ENCODE peak calls at places on chromosomes 3 and 15, in seven cellular contexts. One of them, this sample, is unnamed.

GRCh38 chr3:16461463-16462245 is 51.8 kb downstream of the RFTN1 start:
- DNase-seq in AG09309: no peak
- DNase-seq in brain microvascular endothelial cell: no peak
- DNase-seq in fibroblast of lung: no peak
- DNase-seq in neural crest cell: no peak
- DNase-seq in Calu3: no peak
- DNase-seq in activated B cell treated with CpG ODN at 0.5 μM for 24 hours: no peak
- DNase-seq in this sample: no peak

GRCh38 chr3:13614607-13615006 is 65.7 kb downstream of the FBLN2 start:
- DNase-seq in AG09309: no peak
- DNase-seq in brain microvascular endothelial cell: no peak
- DNase-seq in fibroblast of lung: no peak
- DNase-seq in neural crest cell: no peak
- DNase-seq in Calu3: no peak
- DNase-seq in activated B cell treated with CpG ODN at 0.5 μM for 24 hours: no peak
- DNase-seq in this sample: no peak

GRCh38 chr3:177441813-177442646 is 244.7 kb upstream of the TBL1XR1 start:
- DNase-seq in neural crest cell: no peak
- DNase-seq in activated B cell treated with CpG ODN at 0.5 μM for 24 hours: peak
- DNase-seq in Calu3: no peak
- DNase-seq in brain microvascular endothelial cell: no peak
- DNase-seq in AG09309: no peak
- DNase-seq in fibroblast of lung: peak
- DNase-seq in this sample: no peak

GRCh38 chr3:43102773-43103480 is 3.0 kb downstream of the POMGNT2 start:
- DNase-seq in fibroblast of lung: no peak
- DNase-seq in activated B cell treated with CpG ODN at 0.5 μM for 24 hours: no peak
- DNase-seq in Calu3: no peak
- DNase-seq in AG09309: no peak
- DNase-seq in neural crest cell: no peak
- DNase-seq in brain microvascular endothelial cell: no peak
- DNase-seq in this sample: no peak

GRCh38 chr15:29822100-29822684 is at the start of gene TJP1:
- DNase-seq in fibroblast of lung: peak
- DNase-seq in activated B cell treated with CpG ODN at 0.5 μM for 24 hours: no peak
- DNase-seq in neural crest cell: peak
- DNase-seq in brain microvascular endothelial cell: peak
- DNase-seq in AG09309: no peak
- DNase-seq in Calu3: peak
- DNase-seq in this sample: peak

GRCh38 chr3:71393093-71393492 is 190.4 kb downstream of the FOXP1 start:
- DNase-seq in neural crest cell: no peak
- DNase-seq in fibroblast of lung: no peak
- DNase-seq in brain microvascular endothelial cell: no peak
- DNase-seq in AG09309: no peak
- DNase-seq in Calu3: no peak
- DNase-seq in activated B cell treated with CpG ODN at 0.5 μM for 24 hours: no peak
- DNase-seq in this sample: no peak

GRCh38 chr15:91885714-91886265 is 32.3 kb downstream of the SLCO3A1 start:
- DNase-seq in fibroblast of lung: no peak
- DNase-seq in neural crest cell: no peak
- DNase-seq in AG09309: no peak
- DNase-seq in brain microvascular endothelial cell: no peak
- DNase-seq in activated B cell treated with CpG ODN at 0.5 μM for 24 hours: no peak
- DNase-seq in Calu3: peak
- DNase-seq in this sample: no peak

GRCh38 chr15:90400005-90400758 is 12.1 kb downstream of the IQGAP1 start:
- DNase-seq in brain microvascular endothelial cell: no peak
- DNase-seq in AG09309: no peak
- DNase-seq in neural crest cell: no peak
- DNase-seq in activated B cell treated with CpG ODN at 0.5 μM for 24 hours: no peak
- DNase-seq in fibroblast of lung: no peak
- DNase-seq in Calu3: no peak
- DNase-seq in this sample: no peak

GRCh38 chr15:82621970-82622369 is 25.2 kb downstream of the CPEB1 start:
- DNase-seq in Calu3: no peak
- DNase-seq in neural crest cell: no peak
- DNase-seq in AG09309: no peak
- DNase-seq in brain microvascular endothelial cell: no peak
- DNase-seq in fibroblast of lung: no peak
- DNase-seq in activated B cell treated with CpG ODN at 0.5 μM for 24 hours: no peak
- DNase-seq in this sample: no peak

GRCh38 chr3:70312336-70312735 is at the start of gene MDFIC2:
- DNase-seq in fibroblast of lung: no peak
- DNase-seq in Calu3: no peak
- DNase-seq in brain microvascular endothelial cell: no peak
- DNase-seq in activated B cell treated with CpG ODN at 0.5 μM for 24 hours: no peak
- DNase-seq in neural crest cell: no peak
- DNase-seq in AG09309: no peak
- DNase-seq in this sample: no peak

GRCh38 chr3:16476636-16477035 is 36.9 kb downstream of the RFTN1 start:
- DNase-seq in AG09309: peak
- DNase-seq in brain microvascular endothelial cell: peak
- DNase-seq in activated B cell treated with CpG ODN at 0.5 μM for 24 hours: no peak
- DNase-seq in fibroblast of lung: peak
- DNase-seq in Calu3: no peak
- DNase-seq in neural crest cell: no peak
- DNase-seq in this sample: no peak

GRCh38 chr3:52983336-52983807 is 62.5 kb downstream of the SFMBT1 start:
- DNase-seq in fibroblast of lung: no peak
- DNase-seq in AG09309: no peak
- DNase-seq in neural crest cell: no peak
- DNase-seq in activated B cell treated with CpG ODN at 0.5 μM for 24 hours: no peak
- DNase-seq in Calu3: no peak
- DNase-seq in brain microvascular endothelial cell: no peak
- DNase-seq in this sample: no peak

GRCh38 chr15:91148243-91148642 is 48.2 kb downstream of the SV2B start:
- DNase-seq in neural crest cell: no peak
- DNase-seq in activated B cell treated with CpG ODN at 0.5 μM for 24 hours: no peak
- DNase-seq in brain microvascular endothelial cell: no peak
- DNase-seq in Calu3: no peak
- DNase-seq in fibroblast of lung: no peak
- DNase-seq in AG09309: no peak
- DNase-seq in this sample: no peak

GRCh38 chr3:197490098-197490497 is 65.7 kb downstream of the BDH1 start:
- DNase-seq in AG09309: no peak
- DNase-seq in brain microvascular endothelial cell: peak
- DNase-seq in fibroblast of lung: peak
- DNase-seq in neural crest cell: no peak
- DNase-seq in Calu3: peak
- DNase-seq in activated B cell treated with CpG ODN at 0.5 μM for 24 hours: no peak
- DNase-seq in this sample: no peak

GRCh38 chr15:36362508-36362907 is 216.9 kb upstream of the CDIN1 start:
- DNase-seq in activated B cell treated with CpG ODN at 0.5 μM for 24 hours: no peak
- DNase-seq in fibroblast of lung: no peak
- DNase-seq in AG09309: no peak
- DNase-seq in brain microvascular endothelial cell: peak
- DNase-seq in neural crest cell: no peak
- DNase-seq in Calu3: no peak
- DNase-seq in this sample: no peak

GRCh38 chr3:126159476-126159875 is 20.9 kb downstream of the ALDH1L1 start:
- DNase-seq in AG09309: no peak
- DNase-seq in Calu3: no peak
- DNase-seq in activated B cell treated with CpG ODN at 0.5 μM for 24 hours: no peak
- DNase-seq in brain microvascular endothelial cell: no peak
- DNase-seq in fibroblast of lung: no peak
- DNase-seq in neural crest cell: no peak
- DNase-seq in this sample: no peak

GRCh38 chr3:160564205-160564922 is 1.0 kb downstream of the KPNA4 start:
- DNase-seq in activated B cell treated with CpG ODN at 0.5 μM for 24 hours: no peak
- DNase-seq in AG09309: no peak
- DNase-seq in brain microvascular endothelial cell: no peak
- DNase-seq in Calu3: peak
- DNase-seq in fibroblast of lung: peak
- DNase-seq in neural crest cell: peak
- DNase-seq in this sample: no peak

GRCh38 chr15:56428821-56429458 is 36.0 kb downstream of the MNS1 start:
- DNase-seq in neural crest cell: no peak
- DNase-seq in fibroblast of lung: peak
- DNase-seq in AG09309: peak
- DNase-seq in activated B cell treated with CpG ODN at 0.5 μM for 24 hours: no peak
- DNase-seq in brain microvascular endothelial cell: no peak
- DNase-seq in Calu3: no peak
- DNase-seq in this sample: no peak

GRCh38 chr15:40845036-40845435 is 1.2 kb downstream of the SPINT1 start:
- DNase-seq in AG09309: no peak
- DNase-seq in Calu3: no peak
- DNase-seq in activated B cell treated with CpG ODN at 0.5 μM for 24 hours: no peak
- DNase-seq in fibroblast of lung: no peak
- DNase-seq in neural crest cell: no peak
- DNase-seq in brain microvascular endothelial cell: no peak
- DNase-seq in this sample: no peak

GRCh38 chr3:101500208-101500607 is 12.8 kb downstream of the SENP7 start:
- DNase-seq in fibroblast of lung: no peak
- DNase-seq in neural crest cell: no peak
- DNase-seq in brain microvascular endothelial cell: no peak
- DNase-seq in Calu3: no peak
- DNase-seq in activated B cell treated with CpG ODN at 0.5 μM for 24 hours: no peak
- DNase-seq in AG09309: no peak
- DNase-seq in this sample: no peak

GRCh38 chr3:101497803-101498202 is 15.2 kb downstream of the SENP7 start:
- DNase-seq in neural crest cell: no peak
- DNase-seq in brain microvascular endothelial cell: no peak
- DNase-seq in AG09309: no peak
- DNase-seq in Calu3: no peak
- DNase-seq in activated B cell treated with CpG ODN at 0.5 μM for 24 hours: no peak
- DNase-seq in fibroblast of lung: no peak
- DNase-seq in this sample: no peak

GRCh38 chr3:101495552-101495951 is 17.5 kb downstream of the SENP7 start:
- DNase-seq in fibroblast of lung: no peak
- DNase-seq in activated B cell treated with CpG ODN at 0.5 μM for 24 hours: no peak
- DNase-seq in AG09309: no peak
- DNase-seq in brain microvascular endothelial cell: no peak
- DNase-seq in neural crest cell: no peak
- DNase-seq in Calu3: no peak
- DNase-seq in this sample: no peak
- TF ChIP-seq CTCF in fibroblast of lung: no peak
- TF ChIP-seq CTCF in activated B cell treated with CpG ODN at 0.5 μM for 24 hours: no peak
- TF ChIP-seq CTCF in AG09309: peak
- TF ChIP-seq CTCF in brain microvascular endothelial cell: peak
- TF ChIP-seq CTCF in neural crest cell: no peak
- TF ChIP-seq CTCF in Calu3: no peak
- TF ChIP-seq CTCF in this sample: no peak

GRCh38 chr15:43524254-43524847 is 6.9 kb downstream of the MAP1A start:
- DNase-seq in Calu3: no peak
- DNase-seq in activated B cell treated with CpG ODN at 0.5 μM for 24 hours: no peak
- DNase-seq in brain microvascular endothelial cell: no peak
- DNase-seq in AG09309: no peak
- DNase-seq in fibroblast of lung: no peak
- DNase-seq in neural crest cell: no peak
- DNase-seq in this sample: no peak
- TF ChIP-seq CTCF in Calu3: no peak
- TF ChIP-seq CTCF in activated B cell treated with CpG ODN at 0.5 μM for 24 hours: no peak
- TF ChIP-seq CTCF in brain microvascular endothelial cell: no peak
- TF ChIP-seq CTCF in AG09309: no peak
- TF ChIP-seq CTCF in fibroblast of lung: no peak
- TF ChIP-seq CTCF in neural crest cell: no peak
- TF ChIP-seq CTCF in this sample: no peak

DNA sequence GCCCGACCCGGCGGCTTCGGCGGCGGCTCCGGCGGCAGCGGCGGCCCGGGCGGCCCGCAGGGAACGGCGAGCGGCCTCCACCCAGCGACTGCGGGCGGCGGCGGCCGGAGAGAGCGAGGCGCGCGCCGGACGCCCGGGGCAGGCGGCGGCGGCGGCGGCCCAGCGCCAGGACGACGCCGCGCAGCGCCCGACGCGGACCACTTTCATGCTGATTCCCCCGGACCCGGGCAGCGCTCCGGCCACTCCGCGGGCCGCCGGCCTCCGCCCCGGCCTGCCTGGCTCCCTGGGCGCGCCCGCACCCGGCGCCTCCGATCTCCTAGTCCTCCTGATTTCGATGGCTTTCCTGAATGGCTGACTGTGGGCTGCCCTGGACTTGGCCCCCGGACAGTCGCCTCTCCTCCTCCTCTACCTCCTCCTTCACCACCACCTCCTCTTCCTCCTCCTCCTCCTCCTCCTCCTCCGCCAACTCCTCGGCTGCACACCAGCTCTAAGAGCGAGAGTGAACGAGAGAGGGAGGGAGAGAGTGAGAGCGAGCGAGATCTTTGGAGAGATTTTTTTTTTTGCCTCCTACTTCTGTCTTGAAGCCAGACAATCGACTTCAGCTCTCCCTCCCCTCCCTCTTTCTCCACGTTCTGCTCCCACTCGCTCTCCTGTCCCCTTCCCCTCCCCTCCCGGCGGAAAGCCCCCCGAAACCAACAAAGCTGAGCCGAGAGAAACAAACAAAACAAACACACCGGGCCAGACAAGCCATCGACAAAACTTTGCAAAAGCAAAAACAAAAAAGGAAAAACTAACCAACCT is 841 bp downstream of the NR2F2 start:
- DNase-seq in AG09309: no peak
- DNase-seq in Calu3: peak
- DNase-seq in fibroblast of lung: peak
- DNase-seq in activated B cell treated with CpG ODN at 0.5 μM for 24 hours: no peak
- DNase-seq in neural crest cell: no peak
- DNase-seq in brain microvascular endothelial cell: peak
- DNase-seq in this sample: no peak
- TF ChIP-seq CTCF in AG09309: no peak
- TF ChIP-seq CTCF in Calu3: no peak
- TF ChIP-seq CTCF in fibroblast of lung: no peak
- TF ChIP-seq CTCF in activated B cell treated with CpG ODN at 0.5 μM for 24 hours: no peak
- TF ChIP-seq CTCF in neural crest cell: no peak
- TF ChIP-seq CTCF in brain microvascular endothelial cell: no peak
- TF ChIP-seq CTCF in this sample: no peak

DNA sequence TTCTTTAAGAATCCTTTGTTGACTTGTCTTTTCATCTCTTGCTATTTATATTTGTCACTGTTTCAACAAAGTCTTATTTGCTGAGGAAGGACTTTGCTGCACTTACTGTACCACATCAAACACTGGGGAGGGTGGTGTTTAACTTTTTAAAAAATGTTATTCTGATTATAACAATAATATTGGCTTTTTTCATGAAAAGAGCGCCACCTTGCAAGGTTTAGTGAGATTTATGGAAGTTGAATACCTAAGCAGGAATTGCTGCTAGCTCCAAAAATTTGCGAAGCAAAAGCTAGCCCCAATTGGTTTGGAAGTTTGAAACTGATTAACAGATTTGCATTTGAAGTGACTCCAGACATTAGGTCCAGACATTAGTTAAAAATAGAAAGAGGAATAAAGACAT is 6.7 kb downstream of the ZIC1 start:
- DNase-seq in activated B cell treated with CpG ODN at 0.5 μM for 24 hours: no peak
- DNase-seq in brain microvascular endothelial cell: peak
- DNase-seq in neural crest cell: no peak
- DNase-seq in AG09309: no peak
- DNase-seq in Calu3: no peak
- DNase-seq in fibroblast of lung: no peak
- DNase-seq in this sample: no peak
- TF ChIP-seq CTCF in activated B cell treated with CpG ODN at 0.5 μM for 24 hours: no peak
- TF ChIP-seq CTCF in brain microvascular endothelial cell: peak
- TF ChIP-seq CTCF in neural crest cell: peak
- TF ChIP-seq CTCF in AG09309: peak
- TF ChIP-seq CTCF in Calu3: no peak
- TF ChIP-seq CTCF in fibroblast of lung: no peak
- TF ChIP-seq CTCF in this sample: no peak

GRCh38 chr3:81218023-81218422 is 543.4 kb downstream of the GBE1 start:
- DNase-seq in AG09309: no peak
- DNase-seq in brain microvascular endothelial cell: peak
- DNase-seq in Calu3: peak
- DNase-seq in fibroblast of lung: peak
- DNase-seq in neural crest cell: no peak
- DNase-seq in activated B cell treated with CpG ODN at 0.5 μM for 24 hours: no peak
- DNase-seq in this sample: no peak
- TF ChIP-seq CTCF in AG09309: no peak
- TF ChIP-seq CTCF in brain microvascular endothelial cell: peak
- TF ChIP-seq CTCF in Calu3: peak
- TF ChIP-seq CTCF in fibroblast of lung: peak
- TF ChIP-seq CTCF in neural crest cell: peak
- TF ChIP-seq CTCF in activated B cell treated with CpG ODN at 0.5 μM for 24 hours: no peak
- TF ChIP-seq CTCF in this sample: peak